ENCODE peak calls at places on chromosomes 3 and 15, in six cellular contexts. N is T-helper 1 cell; C is IMR-90; V is activated CD4-positive, alpha-beta memory T cell treated with anti-CD3 and anti-CD28 coated beads for 36 hours; G is stimulated activated CD4-positive, alpha-beta T cell treated with anti-CD3 and anti-CD28 coated beads, Interleukin-2, amount 100 ng/mL, for 4 hours; F is neural crest cell. O is an unnamed sample.
A peak's percentile ranks its signal among the peaks of the same experiment; 100 is the strongest.

GRCh38 chr3:189099031-189099471 is 72.7 kb upstream of the TPRG1 start:
- DNase-seq in N (no peak), C (no peak), G (no peak), F (no peak), V (no peak), O (no peak)

GRCh38 chr15:27989838-27990237 is 109.3 kb downstream of the OCA2 start:
- DNase-seq in V (no peak), G (no peak), C (no peak), F (no peak), N (no peak), O (no peak)

GRCh38 chr15:69704229-69704628 is 251.6 kb downstream of the RPLP1 start:
- DNase-seq in G (no peak), F (no peak), N (no peak), C (peak; percentile 36), V (no peak), O (no peak)

GRCh38 chr15:58551764-58552504 is 120.1 kb downstream of the LIPC start:
- DNase-seq in F (no peak), G (no peak), N (no peak), V (no peak), C (peak; percentile 96), O (no peak)

GRCh38 chr15:88995449-88995848 is 82.3 kb upstream of the MFGE8 start:
- DNase-seq in N (no peak), F (no peak), G (no peak), V (no peak), C (peak; percentile 46), O (no peak)

GRCh38 chr3:72678380-72678779 is 169.9 kb downstream of the SHQ1 start:
- DNase-seq in G (no peak), V (no peak), C (no peak), N (no peak), F (no peak), O (no peak)

GRCh38 chr3:73558399-73559075 is 66.2 kb downstream of the PDZRN3 start:
- DNase-seq in N (no peak), V (no peak), F (no peak), C (peak; percentile 72), G (no peak), O (no peak)

GRCh38 chr15:91289324-91289723 is 189.3 kb downstream of the SV2B start:
- DNase-seq in G (no peak), N (no peak), C (no peak), F (no peak), V (peak; percentile 14), O (no peak)

GRCh38 chr15:57184502-57184901 is 191.8 kb upstream of the CGNL1 start:
- DNase-seq in F (no peak), V (no peak), C (no peak), G (no peak), N (no peak), O (no peak)

GRCh38 chr3:71444028-71444860 is 139.3 kb downstream of the FOXP1 start:
- DNase-seq in N (peak; percentile 64), V (peak; percentile 79), G (no peak), F (no peak), C (peak; percentile 90), O (no peak)

GRCh38 chr3:122973893-122974615 is 53.5 kb downstream of the SEMA5B start:
- DNase-seq in C (no peak), V (no peak), G (no peak), F (no peak), N (no peak), O (no peak)

GRCh38 chr3:38131621-38132369 is 5.1 kb downstream of the ACAA1 start:
- DNase-seq in N (no peak), V (peak; percentile 48), F (peak; percentile 55), C (peak; percentile 31), G (no peak), O (peak; percentile 56)

GRCh38 chr3:12984023-12984823 is 89.0 kb downstream of the IQSEC1 start:
- DNase-seq in V (peak; percentile 73), N (no peak), G (peak; percentile 36), C (peak; percentile 66), F (peak; percentile 57), O (peak; percentile 69)

GRCh38 chr3:183988216-183988790 is 29.4 kb downstream of the ABCC5 start:
- DNase-seq in F (no peak), C (peak; percentile 90), V (no peak), G (no peak), N (no peak), O (no peak)

GRCh38 chr3:18211116-18211515 is 214.0 kb downstream of the SATB1 start:
- DNase-seq in V (no peak), G (no peak), N (no peak), C (no peak), F (no peak), O (no peak)

GRCh38 chr3:25812644-25813043 is 22.8 kb downstream of the OXSM start:
- DNase-seq in G (no peak), C (no peak), F (no peak), V (no peak), N (no peak), O (no peak)

GRCh38 chr3:36991147-36991546 is 1.8 kb downstream of the EPM2AIP1 start:
- DNase-seq in G (no peak), N (no peak), F (no peak), C (no peak), V (peak; percentile 75), O (no peak)

GRCh38 chr3:73605388-73605787 is 19.4 kb downstream of the PDZRN3 start:
- DNase-seq in C (peak; percentile 91), N (no peak), V (no peak), G (no peak), F (no peak), O (no peak)

GRCh38 chr3:49928511-49929017 is 1.0 kb downstream of the MON1A start:
- DNase-seq in V (no peak), C (no peak), N (no peak), G (no peak), F (no peak), O (no peak)

GRCh38 chr15:75201609-75202250 is at the start of gene C15orf39:
- DNase-seq in V (peak; percentile 80), N (peak; percentile 64), C (peak; percentile 52), F (peak; percentile 73), G (peak; percentile 61), O (peak; percentile 94)

GRCh38 chr3:188775412-188775811 is 396.4 kb upstream of the TPRG1 start:
- DNase-seq in G (no peak), C (no peak), F (no peak), N (no peak), V (no peak), O (no peak)

GRCh38 chr3:127608362-127608718 is 10.1 kb downstream of the MCM2 start:
- DNase-seq in F (no peak), N (no peak), G (no peak), V (no peak), C (no peak), O (no peak)

GRCh38 chr3:57094606-57095005 is 34.1 kb downstream of the SPATA12 start:
- DNase-seq in C (peak; percentile 73), F (no peak), N (no peak), V (no peak), G (no peak), O (no peak)

GRCh38 chr3:10888523-10889081 is 72.6 kb downstream of the SLC6A11 start:
- DNase-seq in F (no peak), V (no peak), G (no peak), N (no peak), C (no peak), O (no peak)

GRCh38 chr3:195847061-195847950 is 35.6 kb upstream of the MUC4 start:
- DNase-seq in C (peak; percentile 26), F (no peak), N (no peak), G (no peak), V (no peak), O (no peak)

GRCh38 chr3:157379741-157380140 is 56.9 kb upstream of the PTX3 start:
- DNase-seq in V (no peak), G (no peak), F (no peak), C (no peak), N (no peak), O (no peak)

GRCh38 chr15:40894689-40895308 is 549 bp downstream of the VPS18 start:
- DNase-seq in G (peak; percentile 31), V (peak; percentile 71), C (peak; percentile 82), F (peak; percentile 56), N (peak; percentile 48), O (peak; percentile 59)

GRCh38 chr3:9867106-9867505 is 12.9 kb downstream of the CIDEC start:
- DNase-seq in C (no peak), N (no peak), V (no peak), F (no peak), G (no peak), O (no peak)

GRCh38 chr15:34241376-34242350 is 16.8 kb downstream of the EMC4 start:
- DNase-seq in V (peak; percentile 31), C (peak; percentile 51), N (no peak), G (peak; percentile 21), F (no peak), O (peak; percentile 23)

GRCh38 chr3:155791190-155791589 is 14.9 kb downstream of the C3orf33 start:
- DNase-seq in F (no peak), G (no peak), C (peak; percentile 30), N (no peak), V (peak; percentile 18), O (no peak)

GRCh38 chr15:40449275-40449674 is 8.5 kb downstream of the BAHD1 start:
- DNase-seq in C (peak; percentile 41), F (no peak), V (no peak), N (no peak), G (no peak), O (no peak)

GRCh38 chr15:92751528-92751927 is 96.0 kb upstream of the FAM174B start:
- DNase-seq in F (no peak), G (no peak), V (no peak), N (no peak), C (no peak), O (no peak)

GRCh38 chr3:101842245-101842934 is 6.9 kb upstream of the NFKBIZ start:
- DNase-seq in V (no peak), F (no peak), G (no peak), N (no peak), C (no peak), O (no peak)

GRCh38 chr15:69782809-69783208 is 314.9 kb downstream of the TLE3 start:
- DNase-seq in G (no peak), C (no peak), V (peak; percentile 52), N (no peak), F (no peak), O (no peak)

GRCh38 chr15:64144565-64145281 is 6.8 kb upstream of the SNX22 start:
- DNase-seq in N (no peak), C (no peak), G (no peak), F (no peak), V (no peak), O (no peak)

GRCh38 chr3:15860014-15860934 is 62.5 kb upstream of the ANKRD28 start:
- DNase-seq in G (no peak), N (no peak), C (peak; percentile 58), F (peak; percentile 44), V (peak; percentile 41), O (peak; percentile 66)

GRCh38 chr3:178255315-178255714 is 280.9 kb upstream of the KCNMB2 start:
- DNase-seq in C (peak; percentile 34), V (no peak), N (no peak), G (no peak), F (no peak), O (no peak)

GRCh38 chr3:122299872-122300460 is 25.1 kb upstream of the CSTA start:
- DNase-seq in N (no peak), G (peak; percentile 15), V (no peak), C (peak; percentile 17), F (peak; percentile 18), O (peak; percentile 17)

GRCh38 chr3:122577409-122578028 is at the start of gene PARP15:
- DNase-seq in F (no peak), N (peak; percentile 21), G (no peak), C (no peak), V (peak; percentile 62), O (no peak)

GRCh38 chr15:68481321-68481720 is 49.4 kb upstream of the ITGA11 start:
- DNase-seq in F (no peak), N (no peak), G (no peak), V (no peak), C (no peak), O (no peak)

O was measured in HEK293T.